ENCODE peak calls at places on chromosomes 3 and 15, in four cellular contexts. B is activated CD8-positive, alpha-beta T cell treated with anti-CD3 and anti-CD28 coated beads for 36 hours; K is hypothalamus; X is astrocyte of the spinal cord. M is an unnamed sample.

GRCh38 chr3:40994611-40995010 is 204.7 kb upstream of the CTNNB1 start:
- DNase-seq in B (no peak), K (no peak), X (no peak), M (no peak)

GRCh38 chr3:107670991-107671390 is 148.2 kb downstream of the BBX start:
- DNase-seq in K (no peak), B (no peak), X (no peak), M (no peak)

GRCh38 chr15:55897560-55898336 is 95.7 kb downstream of the NEDD4 start:
- DNase-seq in K (no peak), X (peak; percentile 52), B (peak; percentile 6), M (peak; percentile 67)

GRCh38 chr3:8301977-8302589 is 199.5 kb upstream of the LMCD1 start:
- DNase-seq in K (no peak), X (peak; percentile 70), B (peak; percentile 3), M (peak; percentile 34)

GRCh38 chr15:101641894-101642293 is 10.3 kb downstream of the TM2D3 start:
- DNase-seq in B (no peak), X (no peak), K (no peak), M (peak; percentile 83)

GRCh38 chr3:23926736-23927135 is 9.8 kb downstream of the RPL15 start:
- DNase-seq in B (no peak), K (no peak), X (no peak), M (no peak)

GRCh38 chr3:44915702-44916438 is 41.5 kb downstream of the TGM4 start:
- DNase-seq in K (no peak), B (no peak), X (peak; percentile 18), M (no peak)

GRCh38 chr3:35383719-35384555 is 255.4 kb upstream of the ARPP21 start:
- DNase-seq in K (no peak), X (peak; percentile 72), B (no peak), M (peak; percentile 95)

GRCh38 chr15:20346082-20346805 is 195.4 kb downstream of the GOLGA6L6 start:
- DNase-seq in B (peak; percentile 2), K (no peak), X (no peak), M (no peak)

GRCh38 chr15:70234256-70234965 is 136.7 kb upstream of the TLE3 start:
- DNase-seq in B (peak; percentile 57), X (peak; percentile 35), K (no peak), M (no peak)

GRCh38 chr15:60972301-60972700 is 256.8 kb downstream of the RORA start:
- DNase-seq in K (no peak), B (no peak), X (peak; percentile 83), M (peak; percentile 25)

GRCh38 chr15:70209499-70209898 is 111.8 kb upstream of the TLE3 start:
- DNase-seq in X (no peak), B (no peak), K (no peak), M (no peak)

GRCh38 chr15:49875392-49875791 is 243.6 kb downstream of the ATP8B4 start:
- DNase-seq in B (no peak), X (no peak), K (no peak), M (no peak)

GRCh38 chr15:69082041-69082502 is 67.6 kb downstream of the NOX5 start:
- DNase-seq in B (no peak), X (peak; percentile 50), K (no peak), M (peak; percentile 78)

GRCh38 chr3:64687381-64687780 is 419 bp downstream of the ADAMTS9 start:
- DNase-seq in B (no peak), X (no peak), K (no peak), M (peak; percentile 16)

GRCh38 chr3:193572426-193572908 is 17.8 kb upstream of the ATP13A4 start:
- DNase-seq in B (peak; percentile 63), K (no peak), X (peak; percentile 66), M (peak; percentile 69)

GRCh38 chr3:194270627-194271458 is 80.3 kb downstream of the CPN2 start:
- DNase-seq in X (peak; percentile 55), B (no peak), K (peak; percentile 52), M (peak; percentile 87)

GRCh38 chr3:48188266-48189201 is at the start of gene CDC25A:
- DNase-seq in B (peak; percentile 98), K (peak; percentile 85), X (peak; percentile 99), M (peak; percentile 99)

GRCh38 chr15:39079296-39079834 is 501.5 kb upstream of the THBS1 start:
- DNase-seq in B (no peak), X (peak; percentile 67), K (no peak), M (peak; percentile 63)

GRCh38 chr15:29270169-29270955 is 740 bp upstream of the NSMCE3 start:
- DNase-seq in X (peak; percentile 44), K (no peak), B (peak; percentile 11), M (no peak)

GRCh38 chr3:11431319-11431718 is 159.1 kb downstream of the ATG7 start:
- DNase-seq in X (no peak), K (no peak), B (no peak), M (no peak)

M was measured in endothelial cell of umbilical vein.